ENCODE peak calls at places on chromosomes 11 and 22, in ten cellular contexts. I is lower lobe of right lung; Y is WTC11; E is glutamatergic neuron; T is CD4-positive, alpha-beta T cell; L is astrocyte of the cerebellum; A is tibial nerve; D is brain microvascular endothelial cell; F is PC-3; G is AG10803. H is an unnamed sample.

GRCh38 chr11:122036493-122036892 is 79.5 kb downstream of the BLID start:
- DNase-seq in I (no peak), Y (no peak), E (no peak), T (no peak), L (no peak), A (no peak), D (no peak), F (no peak), G (no peak), H (no peak)

GRCh38 chr11:96145163-96145585 is 197.8 kb downstream of the MAML2 start:
- DNase-seq in I (no peak), Y (no peak), E (no peak), T (no peak), L (no peak), A (no peak), D (no peak), F (peak), G (peak), H (peak)

GRCh38 chr11:27391336-27392015 is 28.5 kb upstream of the CCDC34 start:
- DNase-seq in I (no peak), Y (no peak), E (no peak), T (no peak), L (no peak), A (no peak), D (no peak), F (peak), G (no peak), H (no peak)

GRCh38 chr11:84541711-84542340 is 1085.3 kb downstream of the DLG2 start:
- DNase-seq in I (no peak), Y (no peak), E (no peak), T (no peak), L (peak), A (no peak), D (peak), F (peak), G (peak), H (no peak)

GRCh38 chr22:35480627-35481565 is 59.7 kb upstream of the RASD2 start:
- DNase-seq in I (no peak), Y (no peak), E (peak), T (no peak), L (no peak), A (no peak), D (no peak), F (peak), G (peak), H (no peak)

GRCh38 chr11:100833276-100833675 is 146.2 kb downstream of the ARHGAP42 start:
- DNase-seq in I (no peak), Y (no peak), E (no peak), T (no peak), L (no peak), A (no peak), D (no peak), F (peak), G (no peak), H (no peak)

GRCh38 chr22:27629908-27630733 is 171.4 kb downstream of the MN1 start:
- DNase-seq in I (no peak), Y (no peak), E (peak), T (no peak), L (no peak), A (no peak), D (no peak), F (no peak), G (no peak), H (no peak)

GRCh38 chr11:87425391-87425790 is 387.7 kb downstream of the TMEM135 start:
- DNase-seq in I (no peak), Y (no peak), E (no peak), T (no peak), L (no peak), A (no peak), D (peak), F (peak), G (peak), H (peak)

GRCh38 chr22:49350441-49351121 is 477.1 kb downstream of the BRD1 start:
- DNase-seq in I (peak), Y (peak), E (no peak), T (no peak), L (no peak), A (no peak), D (no peak), F (no peak), G (no peak), H (no peak)

GRCh38 chr22:24505337-24505736 is 10.2 kb downstream of the UPB1 start:
- DNase-seq in I (no peak), Y (no peak), E (no peak), T (no peak), L (no peak), A (no peak), D (no peak), F (no peak), G (no peak), H (no peak)

GRCh38 chr11:72433455-72434061 is 773 bp downstream of the CLPB start:
- DNase-seq in I (peak), Y (no peak), E (no peak), T (no peak), L (no peak), A (no peak), D (no peak), F (peak), G (no peak), H (no peak)

GRCh38 chr22:49009359-49010063 is 818.2 kb downstream of the BRD1 start:
- DNase-seq in I (peak), Y (no peak), E (no peak), T (no peak), L (no peak), A (no peak), D (no peak), F (no peak), G (no peak), H (no peak)

GRCh38 chr11:93849751-93850584 is 450 bp downstream of the VSTM5 start:
- DNase-seq in I (no peak), Y (peak), E (peak), T (no peak), L (no peak), A (no peak), D (no peak), F (peak), G (peak), H (no peak)

GRCh38 chr11:1953489-1954284 is 6.6 kb downstream of the MRPL23 start:
- DNase-seq in I (peak), Y (no peak), E (no peak), T (no peak), L (no peak), A (peak), D (no peak), F (no peak), G (no peak), H (no peak)

GRCh38 chr11:2271077-2271326 is 614 bp upstream of the ASCL2 start:
- DNase-seq in I (peak), Y (no peak), E (no peak), T (no peak), L (no peak), A (no peak), D (no peak), F (no peak), G (no peak), H (no peak)

GRCh38 chr11:9711454-9712307 is 47.8 kb downstream of the SWAP70 start:
- DNase-seq in I (no peak), Y (no peak), E (no peak), T (no peak), L (no peak), A (no peak), D (no peak), F (no peak), G (no peak), H (no peak)

GRCh38 chr11:66743271-66743968 is 14.4 kb upstream of the SPTBN2 start:
- DNase-seq in I (peak), Y (no peak), E (no peak), T (no peak), L (no peak), A (no peak), D (no peak), F (peak), G (no peak), H (no peak)

GRCh38 chr22:47779474-47779873 is 1017.0 kb downstream of the TBC1D22A start:
- DNase-seq in I (no peak), Y (no peak), E (no peak), T (no peak), L (no peak), A (no peak), D (no peak), F (no peak), G (no peak), H (no peak)

GRCh38 chr11:70397336-70397982 is 870 bp upstream of the CTTN start:
- DNase-seq in I (no peak), Y (peak), E (no peak), T (no peak), L (peak), A (no peak), D (peak), F (no peak), G (peak), H (no peak)

GRCh38 chr22:50276143-50276542 is 6.0 kb upstream of the MAPK11 start:
- DNase-seq in I (peak), Y (peak), E (peak), T (no peak), L (no peak), A (no peak), D (no peak), F (peak), G (peak), H (no peak)

GRCh38 chr11:57681168-57681567 is 13.3 kb downstream of the ZDHHC5 start:
- DNase-seq in I (no peak), Y (no peak), E (no peak), T (no peak), L (no peak), A (no peak), D (no peak), F (no peak), G (no peak), H (no peak)

GRCh38 chr11:110079726-110080125 is 13.5 kb upstream of the ZC3H12C start:
- DNase-seq in I (no peak), Y (no peak), E (no peak), T (no peak), L (no peak), A (no peak), D (no peak), F (no peak), G (no peak), H (no peak)

GRCh38 chr11:2077061-2077802 is 62.0 kb downstream of the IGF2 start:
- DNase-seq in I (no peak), Y (no peak), E (no peak), T (no peak), L (no peak), A (no peak), D (peak), F (peak), G (peak), H (peak)

GRCh38 chr11:133947298-133947905 is 9.4 kb downstream of the IGSF9B start:
- DNase-seq in I (no peak), Y (peak), E (peak), T (peak), L (no peak), A (no peak), D (peak), F (peak), G (peak), H (peak)
- TF ChIP-seq CTCF in I (peak), Y (no peak), E (no peak), T (peak), L (peak), A (peak), D (peak), F (peak), G (peak), H (peak)

GRCh38 chr11:123306531-123306930 is 111.5 kb upstream of the CLMP start:
- DNase-seq in I (no peak), Y (no peak), E (no peak), T (no peak), L (no peak), A (no peak), D (no peak), F (no peak), G (no peak), H (no peak)

GRCh38 chr11:123302751-123303195 is 107.7 kb upstream of the CLMP start:
- DNase-seq in I (no peak), Y (no peak), E (no peak), T (no peak), L (peak), A (no peak), D (peak), F (peak), G (peak), H (peak)

GRCh38 chr11:123303924-123304323 is 108.9 kb upstream of the CLMP start:
- DNase-seq in I (no peak), Y (no peak), E (no peak), T (no peak), L (no peak), A (no peak), D (no peak), F (no peak), G (no peak), H (no peak)

GRCh38 chr11:123305601-123306000 is 110.6 kb upstream of the CLMP start:
- DNase-seq in I (no peak), Y (no peak), E (no peak), T (no peak), L (no peak), A (no peak), D (no peak), F (no peak), G (no peak), H (no peak)

GRCh38 chr11:123304828-123305530 is 109.9 kb upstream of the CLMP start:
- DNase-seq in I (no peak), Y (no peak), E (no peak), T (no peak), L (no peak), A (no peak), D (no peak), F (no peak), G (no peak), H (no peak)
- TF ChIP-seq CTCF in I (no peak), Y (no peak), E (no peak), T (no peak), L (peak), A (no peak), D (peak), F (no peak), G (no peak), H (no peak)

GRCh38 chr11:78961186-78961782 is 386.6 kb upstream of the NARS2 start:
- DNase-seq in I (peak), Y (peak), E (peak), T (no peak), L (peak), A (no peak), D (no peak), F (peak), G (peak), H (peak)
- TF ChIP-seq CTCF in I (peak), Y (peak), E (no peak), T (no peak), L (peak), A (no peak), D (peak), F (peak), G (peak), H (peak)

DNA sequence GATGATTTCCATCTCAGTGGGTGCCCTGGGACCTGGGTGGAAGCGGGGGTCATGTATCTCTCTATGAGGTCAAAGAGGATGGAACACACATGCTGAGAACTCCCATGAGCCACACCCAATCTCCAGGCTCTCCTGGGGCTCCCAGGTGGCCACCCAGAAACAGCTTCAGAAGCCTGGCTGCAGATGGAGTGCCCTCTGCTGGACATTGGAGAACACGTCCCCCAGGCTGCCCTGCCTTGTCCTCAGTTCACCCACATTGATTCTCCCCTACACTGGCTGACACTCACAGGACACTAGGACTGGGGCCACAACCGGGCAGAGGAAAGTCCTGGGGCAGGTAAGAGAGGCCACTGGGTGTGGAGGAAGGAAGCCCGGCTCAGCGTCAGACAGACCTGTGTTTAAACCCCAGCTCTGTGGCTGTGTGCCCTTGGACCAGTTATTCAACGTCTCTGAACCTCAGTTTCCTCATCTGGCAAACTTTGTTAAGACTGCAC is 4.5 kb upstream of the NOL12 start:
- DNase-seq in I (peak), Y (peak), E (peak), T (peak), L (peak), A (no peak), D (peak), F (peak), G (peak), H (peak)
- TF ChIP-seq CTCF in I (peak), Y (peak), E (peak), T (peak), L (peak), A (peak), D (peak), F (peak), G (peak), H (peak)

H was measured in HFFc6.